ENCODE peak calls at places on chromosome 12, in nine cellular contexts. D, A, S, Z, Q, E, U, N and F are unnamed samples.

GRCh38 chr12:14952295-14952995 is 9.0 kb downstream of the ARHGDIB start:
- DNase-seq in Q (peak), E (no peak), U (no peak), N (no peak), D (peak), S (no peak), A (peak), Z (no peak), F (no peak)

GRCh38 chr12:8773456-8773855 is 49.0 kb upstream of the A2ML1 start:
- DNase-seq in Z (no peak), E (no peak), S (no peak), N (no peak), A (no peak), Q (no peak), U (peak), D (no peak), F (no peak)

GRCh38 chr12:1758887-1759286 is 61.5 kb upstream of the LRTM2 start:
- DNase-seq in U (no peak), N (no peak), D (no peak), Q (no peak), E (no peak), S (no peak), A (peak), Z (no peak), F (no peak)

GRCh38 chr12:22163594-22163993 is 117.6 kb downstream of the CMAS start:
- DNase-seq in E (no peak), S (no peak), D (no peak), Z (no peak), Q (no peak), A (no peak), N (no peak), U (no peak), F (no peak)

GRCh38 chr12:124567673-124568373 is 411 bp upstream of the NCOR2 start:
- DNase-seq in U (peak), D (peak), A (peak), Z (peak), N (peak), E (peak), Q (peak), S (peak), F (peak)

GRCh38 chr12:39605501-39605900 is 14.1 kb downstream of the ABCD2 start:
- DNase-seq in E (no peak), Q (no peak), S (no peak), Z (no peak), U (no peak), A (no peak), N (no peak), D (peak), F (no peak)

GRCh38 chr12:109775172-109775881 is 57.9 kb downstream of the TRPV4 start:
- DNase-seq in Q (peak), E (peak), Z (peak), D (peak), U (peak), A (peak), N (peak), S (peak), F (peak)

GRCh38 chr12:67982165-67982563 is 7.1 kb upstream of the IFNG-AS1 start:
- DNase-seq in Q (no peak), Z (no peak), A (no peak), E (no peak), S (no peak), N (no peak), U (no peak), D (no peak), F (no peak)

GRCh38 chr12:113892556-113892955 is 73.6 kb downstream of the RBM19 start:
- DNase-seq in A (no peak), D (no peak), U (no peak), Q (no peak), E (no peak), N (no peak), S (no peak), Z (no peak), F (no peak)

GRCh38 chr12:114902665-114903393 is 218.9 kb upstream of the TBX3 start:
- DNase-seq in D (peak), S (no peak), N (no peak), Q (no peak), E (no peak), A (no peak), Z (no peak), U (no peak), F (no peak)

GRCh38 chr12:71840226-71840847 is 778 bp downstream of the TBC1D15 start:
- DNase-seq in D (peak), A (no peak), U (no peak), N (no peak), Q (peak), S (no peak), Z (no peak), E (no peak), F (peak)

GRCh38 chr12:26648584-26648983 is 184.4 kb downstream of the ITPR2 start:
- DNase-seq in N (no peak), Q (no peak), D (peak), S (no peak), A (no peak), E (no peak), Z (no peak), U (peak), F (no peak)

GRCh38 chr12:67426067-67426466 is 156.9 kb downstream of the CAND1 start:
- DNase-seq in A (no peak), Z (no peak), U (peak), D (peak), S (no peak), Q (peak), N (no peak), E (peak), F (no peak)

GRCh38 chr12:129750426-129750825 is 153.4 kb downstream of the TMEM132D start:
- DNase-seq in A (no peak), D (no peak), N (no peak), E (no peak), S (no peak), U (no peak), Z (no peak), Q (no peak), F (no peak)

GRCh38 chr12:25884920-25885234 is 73.6 kb upstream of the RASSF8 start:
- DNase-seq in Q (no peak), S (no peak), E (no peak), A (no peak), N (no peak), Z (peak), U (no peak), D (no peak), F (no peak)

GRCh38 chr12:59716049-59716448 is 120.2 kb downstream of the SLC16A7 start:
- DNase-seq in Z (no peak), Q (no peak), N (no peak), S (no peak), A (no peak), U (no peak), D (no peak), E (no peak), F (no peak)

GRCh38 chr12:64610660-64611429 is 550 bp downstream of the RASSF3 start:
- DNase-seq in D (peak), N (peak), S (peak), E (peak), U (peak), A (no peak), Z (peak), Q (no peak), F (peak)

GRCh38 chr12:47237751-47238211 is 158.0 kb upstream of the AMIGO2 start:
- DNase-seq in Q (no peak), S (no peak), A (no peak), U (no peak), N (no peak), D (peak), Z (no peak), E (no peak), F (no peak)

GRCh38 chr12:46965137-46965536 is 114.3 kb upstream of the PCED1B start:
- DNase-seq in S (no peak), U (no peak), Z (no peak), E (no peak), Q (no peak), A (no peak), N (no peak), D (no peak), F (no peak)

GRCh38 chr12:20376984-20377383 is 8.6 kb downstream of the PDE3A start:
- DNase-seq in S (no peak), Q (no peak), D (peak), N (no peak), Z (no peak), A (no peak), E (no peak), U (no peak), F (no peak)

GRCh38 chr12:97503073-97503472 is 40.5 kb downstream of the RMST start:
- DNase-seq in N (no peak), D (no peak), S (no peak), A (no peak), E (no peak), Q (no peak), Z (no peak), U (no peak), F (no peak)

GRCh38 chr12:112970391-112970790 is 7.9 kb upstream of the OAS2 start:
- DNase-seq in D (no peak), S (no peak), A (no peak), N (no peak), U (no peak), Q (no peak), Z (no peak), E (no peak), F (no peak)

GRCh38 chr12:17918013-17918412 is 172.0 kb downstream of the RERGL start:
- DNase-seq in S (no peak), Z (no peak), A (no peak), Q (no peak), N (no peak), U (no peak), E (no peak), D (no peak), F (no peak)

GRCh38 chr12:110732572-110732971 is 10.1 kb downstream of the PPP1CC start:
- DNase-seq in A (no peak), Q (no peak), S (no peak), U (no peak), N (no peak), Z (no peak), E (no peak), D (no peak), F (no peak)

GRCh38 chr12:104458645-104459555 is 2.2 kb downstream of the CHST11 start:
- DNase-seq in Q (no peak), E (peak), A (no peak), Z (no peak), U (peak), N (no peak), S (no peak), D (peak), F (no peak)

GRCh38 chr12:13661005-13661887 is 320.2 kb downstream of the GRIN2B start:
- DNase-seq in Q (no peak), E (peak), Z (peak), S (peak), A (peak), N (no peak), D (peak), U (peak), F (peak)

GRCh38 chr12:22481557-22482104 is 62.7 kb downstream of the C2CD5 start:
- DNase-seq in Z (no peak), S (no peak), E (peak), U (no peak), Q (peak), N (no peak), D (no peak), A (no peak), F (no peak)

GRCh38 chr12:122421263-122421814 is 1.1 kb downstream of the CLIP1 start:
- DNase-seq in D (peak), N (no peak), Q (no peak), S (no peak), Z (no peak), U (peak), E (peak), A (peak), F (peak)

GRCh38 chr12:22377731-22378496 is 43.4 kb upstream of the ST8SIA1 start:
- DNase-seq in Z (no peak), U (no peak), E (no peak), S (no peak), A (no peak), Q (no peak), D (peak), N (no peak), F (no peak)

GRCh38 chr12:66210840-66211239 is 21.8 kb downstream of the IRAK3 start:
- DNase-seq in U (no peak), D (peak), S (no peak), Z (no peak), N (no peak), E (no peak), Q (no peak), A (no peak), F (no peak)

GRCh38 chr12:120678572-120678971 is 8.4 kb upstream of the MLEC start:
- DNase-seq in S (no peak), A (no peak), E (no peak), U (no peak), Q (no peak), D (no peak), N (no peak), Z (no peak), F (no peak)

GRCh38 chr12:62247646-62248045 is 12.6 kb upstream of the USP15 start:
- DNase-seq in S (no peak), A (no peak), D (no peak), Q (no peak), N (no peak), Z (no peak), E (no peak), U (no peak), F (no peak)

GRCh38 chr12:48165089-48166031 is 8.0 kb upstream of the ASB8 start:
- DNase-seq in Z (peak), N (no peak), S (no peak), D (peak), E (no peak), A (peak), U (peak), Q (peak), F (peak)

GRCh38 chr12:89370411-89370810 is 18.1 kb upstream of the DUSP6 start:
- DNase-seq in D (no peak), S (no peak), N (no peak), A (no peak), Q (no peak), U (no peak), E (peak), Z (no peak), F (no peak)

GRCh38 chr12:67025543-67026114 is 243.5 kb upstream of the CAND1 start:
- DNase-seq in D (peak), U (peak), S (peak), Q (peak), E (peak), A (no peak), N (peak), Z (peak), F (peak)

GRCh38 chr12:108307006-108307405 is 32.1 kb downstream of the CMKLR1 start:
- DNase-seq in D (peak), Q (no peak), N (no peak), S (no peak), A (no peak), U (no peak), Z (no peak), E (no peak), F (no peak)

GRCh38 chr12:24888813-24889212 is 60.1 kb downstream of the BCAT1 start:
- DNase-seq in N (no peak), E (no peak), D (no peak), U (no peak), A (no peak), Z (no peak), S (no peak), Q (no peak), F (no peak)

GRCh38 chr12:1093166-1093751 is 102.2 kb downstream of the ERC1 start:
- DNase-seq in S (no peak), D (peak), U (peak), N (no peak), E (no peak), Z (no peak), A (peak), Q (peak), F (peak)